ENCODE peak calls at places on chromosomes 7 and 10, in four cellular contexts. G, M, O and E are unnamed samples.

GRCh38 chr10:59750155-59750945 is 2.9 kb downstream of the MRLN start:
- ATAC-seq in O (no peak), M (no peak), G (no peak), E (no peak)

GRCh38 chr10:23325132-23325531 is 19.5 kb downstream of the C10orf67 start:
- ATAC-seq in G (no peak), O (no peak), M (no peak), E (no peak)

GRCh38 chr10:121598261-121599249 is at the start of gene FGFR2:
- ATAC-seq in M (peak), G (peak), O (peak), E (peak)

GRCh38 chr10:77602913-77603528 is 34.6 kb downstream of the KCNMA1 start:
- ATAC-seq in G (no peak), M (peak), O (no peak), E (no peak)

GRCh38 chr10:114638874-114639625 is 19.0 kb downstream of the ABLIM1 start:
- ATAC-seq in O (no peak), M (no peak), G (no peak), E (peak)

GRCh38 chr7:128322040-128322643 is 21.6 kb downstream of the RBM28 start:
- ATAC-seq in M (no peak), O (peak), G (peak), E (peak)

GRCh38 chr10:27661511-27662286 is 83.9 kb downstream of the MKX start:
- ATAC-seq in O (no peak), G (no peak), M (no peak), E (no peak)

GRCh38 chr10:111758593-111758992 is 425.0 kb downstream of the GPAM start:
- ATAC-seq in G (no peak), O (no peak), M (no peak), E (no peak)

GRCh38 chr10:111077715-111078504 is 1.1 kb downstream of the ADRA2A start:
- ATAC-seq in M (no peak), O (no peak), G (no peak), E (no peak)

GRCh38 chr7:124909808-124910207 is 19.8 kb downstream of the POT1 start:
- ATAC-seq in O (no peak), M (no peak), G (no peak), E (no peak)

GRCh38 chr10:114279886-114280644 is 41.0 kb downstream of the VWA2 start:
- ATAC-seq in G (no peak), O (peak), M (no peak), E (no peak)

GRCh38 chr10:50417486-50417905 is 166.2 kb upstream of the ASAH2 start:
- ATAC-seq in O (peak), M (peak), G (peak), E (peak)

GRCh38 chr7:22123139-22123538 is 177.4 kb upstream of the CDCA7L start:
- ATAC-seq in G (no peak), M (no peak), O (no peak), E (no peak)

GRCh38 chr7:87310790-87311419 is 34.6 kb upstream of the CROT start:
- ATAC-seq in O (peak), M (no peak), G (no peak), E (no peak)

GRCh38 chr10:107984581-107984980 is 820.1 kb upstream of the SORCS1 start:
- ATAC-seq in M (no peak), G (no peak), O (no peak), E (no peak)

GRCh38 chr7:95596183-95597135 is at the start of gene PDK4:
- ATAC-seq in M (peak), G (no peak), O (peak), E (peak)

GRCh38 chr10:132985546-132985900 is 43.2 kb upstream of the CFAP46 start:
- ATAC-seq in G (no peak), M (no peak), O (no peak), E (no peak)

GRCh38 chr10:88108115-88108610 is 244.7 kb downstream of the PTEN start:
- ATAC-seq in O (no peak), M (no peak), G (no peak), E (no peak)